ENCODE peak calls at places on chromosomes 12 and 14, in eight cellular contexts. One of them, this sample, is unnamed.
A peak's percentile ranks its signal among the peaks of the same experiment; 100 is the strongest.

GRCh38 chr12:54356951-54357356 is 7.3 kb downstream of the GPR84 start:
- DNase-seq in stimulated activated CD4-positive, alpha-beta T cell treated with anti-CD3 and anti-CD28 coated beads, TNF-alpha, amount 100 ng/mL, for 4 hours: no peak
- DNase-seq in aorta: no peak
- DNase-seq in activated CD4-positive, alpha-beta T cell treated with anti-CD3 and anti-CD28 coated beads for 4 hours: no peak
- DNase-seq in HFFc6: no peak
- DNase-seq in NCI-H146: no peak
- DNase-seq in HEK293T: no peak
- DNase-seq in left ventricle myocardium inferior: no peak
- DNase-seq in this sample: no peak

GRCh38 chr12:94788298-94788697 is 137.9 kb upstream of the TMCC3 start:
- DNase-seq in stimulated activated CD4-positive, alpha-beta T cell treated with anti-CD3 and anti-CD28 coated beads, TNF-alpha, amount 100 ng/mL, for 4 hours: no peak
- DNase-seq in aorta: no peak
- DNase-seq in activated CD4-positive, alpha-beta T cell treated with anti-CD3 and anti-CD28 coated beads for 4 hours: no peak
- DNase-seq in HFFc6: no peak
- DNase-seq in NCI-H146: no peak
- DNase-seq in HEK293T: no peak
- DNase-seq in left ventricle myocardium inferior: no peak
- DNase-seq in this sample: no peak

GRCh38 chr12:76462668-76463224 is 96.8 kb downstream of the OSBPL8 start:
- DNase-seq in stimulated activated CD4-positive, alpha-beta T cell treated with anti-CD3 and anti-CD28 coated beads, TNF-alpha, amount 100 ng/mL, for 4 hours: no peak
- DNase-seq in aorta: no peak
- DNase-seq in activated CD4-positive, alpha-beta T cell treated with anti-CD3 and anti-CD28 coated beads for 4 hours: no peak
- DNase-seq in HFFc6: no peak
- DNase-seq in NCI-H146: no peak
- DNase-seq in HEK293T: no peak
- DNase-seq in left ventricle myocardium inferior: no peak
- DNase-seq in this sample: no peak

GRCh38 chr14:65299837-65300236 is 112.7 kb upstream of the FUT8 start:
- DNase-seq in stimulated activated CD4-positive, alpha-beta T cell treated with anti-CD3 and anti-CD28 coated beads, TNF-alpha, amount 100 ng/mL, for 4 hours: no peak
- DNase-seq in aorta: no peak
- DNase-seq in activated CD4-positive, alpha-beta T cell treated with anti-CD3 and anti-CD28 coated beads for 4 hours: peak; percentile 24
- DNase-seq in HFFc6: no peak
- DNase-seq in NCI-H146: no peak
- DNase-seq in HEK293T: no peak
- DNase-seq in left ventricle myocardium inferior: no peak
- DNase-seq in this sample: no peak

GRCh38 chr12:51009038-51009437 is 17.1 kb downstream of the SLC11A2 start:
- DNase-seq in stimulated activated CD4-positive, alpha-beta T cell treated with anti-CD3 and anti-CD28 coated beads, TNF-alpha, amount 100 ng/mL, for 4 hours: peak; percentile 29
- DNase-seq in aorta: peak; percentile 80
- DNase-seq in activated CD4-positive, alpha-beta T cell treated with anti-CD3 and anti-CD28 coated beads for 4 hours: peak; percentile 50
- DNase-seq in HFFc6: no peak
- DNase-seq in NCI-H146: no peak
- DNase-seq in HEK293T: no peak
- DNase-seq in left ventricle myocardium inferior: peak; percentile 66
- DNase-seq in this sample: no peak

GRCh38 chr12:104805186-104805585 is 152.9 kb downstream of the SLC41A2 start:
- DNase-seq in stimulated activated CD4-positive, alpha-beta T cell treated with anti-CD3 and anti-CD28 coated beads, TNF-alpha, amount 100 ng/mL, for 4 hours: no peak
- DNase-seq in aorta: no peak
- DNase-seq in activated CD4-positive, alpha-beta T cell treated with anti-CD3 and anti-CD28 coated beads for 4 hours: no peak
- DNase-seq in HFFc6: peak; percentile 60
- DNase-seq in NCI-H146: no peak
- DNase-seq in HEK293T: no peak
- DNase-seq in left ventricle myocardium inferior: no peak
- DNase-seq in this sample: no peak

GRCh38 chr12:29309320-29309902 is 71.6 kb downstream of the ERGIC2 start:
- DNase-seq in stimulated activated CD4-positive, alpha-beta T cell treated with anti-CD3 and anti-CD28 coated beads, TNF-alpha, amount 100 ng/mL, for 4 hours: no peak
- DNase-seq in aorta: no peak
- DNase-seq in activated CD4-positive, alpha-beta T cell treated with anti-CD3 and anti-CD28 coated beads for 4 hours: no peak
- DNase-seq in HFFc6: peak; percentile 17
- DNase-seq in NCI-H146: no peak
- DNase-seq in HEK293T: no peak
- DNase-seq in left ventricle myocardium inferior: no peak
- DNase-seq in this sample: no peak

GRCh38 chr14:75566321-75566720 is 12.1 kb upstream of the FLVCR2 start:
- DNase-seq in stimulated activated CD4-positive, alpha-beta T cell treated with anti-CD3 and anti-CD28 coated beads, TNF-alpha, amount 100 ng/mL, for 4 hours: peak; percentile 71
- DNase-seq in aorta: no peak
- DNase-seq in activated CD4-positive, alpha-beta T cell treated with anti-CD3 and anti-CD28 coated beads for 4 hours: peak; percentile 74
- DNase-seq in HFFc6: peak; percentile 36
- DNase-seq in NCI-H146: no peak
- DNase-seq in HEK293T: no peak
- DNase-seq in left ventricle myocardium inferior: no peak
- DNase-seq in this sample: no peak

GRCh38 chr12:39723831-39724230 is 104.2 kb upstream of the ABCD2 start:
- DNase-seq in stimulated activated CD4-positive, alpha-beta T cell treated with anti-CD3 and anti-CD28 coated beads, TNF-alpha, amount 100 ng/mL, for 4 hours: no peak
- DNase-seq in aorta: peak; percentile 30
- DNase-seq in activated CD4-positive, alpha-beta T cell treated with anti-CD3 and anti-CD28 coated beads for 4 hours: no peak
- DNase-seq in HFFc6: no peak
- DNase-seq in NCI-H146: no peak
- DNase-seq in HEK293T: no peak
- DNase-seq in left ventricle myocardium inferior: no peak
- DNase-seq in this sample: no peak

GRCh38 chr12:92334552-92334951 is 188.9 kb upstream of the BTG1 start:
- DNase-seq in stimulated activated CD4-positive, alpha-beta T cell treated with anti-CD3 and anti-CD28 coated beads, TNF-alpha, amount 100 ng/mL, for 4 hours: no peak
- DNase-seq in aorta: no peak
- DNase-seq in activated CD4-positive, alpha-beta T cell treated with anti-CD3 and anti-CD28 coated beads for 4 hours: no peak
- DNase-seq in HFFc6: no peak
- DNase-seq in NCI-H146: no peak
- DNase-seq in HEK293T: no peak
- DNase-seq in left ventricle myocardium inferior: no peak
- DNase-seq in this sample: no peak

GRCh38 chr12:116718578-116719454 is 19.1 kb downstream of the SPRING1 start:
- DNase-seq in stimulated activated CD4-positive, alpha-beta T cell treated with anti-CD3 and anti-CD28 coated beads, TNF-alpha, amount 100 ng/mL, for 4 hours: no peak
- DNase-seq in aorta: no peak
- DNase-seq in activated CD4-positive, alpha-beta T cell treated with anti-CD3 and anti-CD28 coated beads for 4 hours: no peak
- DNase-seq in HFFc6: no peak
- DNase-seq in NCI-H146: no peak
- DNase-seq in HEK293T: no peak
- DNase-seq in left ventricle myocardium inferior: no peak
- DNase-seq in this sample: no peak

GRCh38 chr12:3226285-3226684 is 149.1 kb downstream of the TSPAN9 start:
- DNase-seq in stimulated activated CD4-positive, alpha-beta T cell treated with anti-CD3 and anti-CD28 coated beads, TNF-alpha, amount 100 ng/mL, for 4 hours: no peak
- DNase-seq in aorta: no peak
- DNase-seq in activated CD4-positive, alpha-beta T cell treated with anti-CD3 and anti-CD28 coated beads for 4 hours: no peak
- DNase-seq in HFFc6: no peak
- DNase-seq in NCI-H146: no peak
- DNase-seq in HEK293T: no peak
- DNase-seq in left ventricle myocardium inferior: no peak
- DNase-seq in this sample: no peak

GRCh38 chr12:107079172-107080011 is 14.0 kb downstream of the CRY1 start:
- DNase-seq in stimulated activated CD4-positive, alpha-beta T cell treated with anti-CD3 and anti-CD28 coated beads, TNF-alpha, amount 100 ng/mL, for 4 hours: no peak
- DNase-seq in aorta: no peak
- DNase-seq in activated CD4-positive, alpha-beta T cell treated with anti-CD3 and anti-CD28 coated beads for 4 hours: no peak
- DNase-seq in HFFc6: peak; percentile 56
- DNase-seq in NCI-H146: no peak
- DNase-seq in HEK293T: peak; percentile 21
- DNase-seq in left ventricle myocardium inferior: no peak
- DNase-seq in this sample: no peak

GRCh38 chr14:60210703-60211102 is 38.3 kb upstream of the PPM1A start:
- DNase-seq in stimulated activated CD4-positive, alpha-beta T cell treated with anti-CD3 and anti-CD28 coated beads, TNF-alpha, amount 100 ng/mL, for 4 hours: no peak
- DNase-seq in aorta: no peak
- DNase-seq in activated CD4-positive, alpha-beta T cell treated with anti-CD3 and anti-CD28 coated beads for 4 hours: no peak
- DNase-seq in HFFc6: no peak
- DNase-seq in NCI-H146: no peak
- DNase-seq in HEK293T: no peak
- DNase-seq in left ventricle myocardium inferior: no peak
- DNase-seq in this sample: no peak

GRCh38 chr12:74849801-74850200 is 312.2 kb downstream of the ATXN7L3B start:
- DNase-seq in stimulated activated CD4-positive, alpha-beta T cell treated with anti-CD3 and anti-CD28 coated beads, TNF-alpha, amount 100 ng/mL, for 4 hours: no peak
- DNase-seq in aorta: no peak
- DNase-seq in activated CD4-positive, alpha-beta T cell treated with anti-CD3 and anti-CD28 coated beads for 4 hours: no peak
- DNase-seq in HFFc6: no peak
- DNase-seq in NCI-H146: no peak
- DNase-seq in HEK293T: no peak
- DNase-seq in left ventricle myocardium inferior: no peak
- DNase-seq in this sample: no peak

GRCh38 chr14:54902521-54903420 is at the start of gene GCH1:
- DNase-seq in stimulated activated CD4-positive, alpha-beta T cell treated with anti-CD3 and anti-CD28 coated beads, TNF-alpha, amount 100 ng/mL, for 4 hours: peak; percentile 56
- DNase-seq in aorta: peak; percentile 90
- DNase-seq in activated CD4-positive, alpha-beta T cell treated with anti-CD3 and anti-CD28 coated beads for 4 hours: peak; percentile 69
- DNase-seq in HFFc6: no peak
- DNase-seq in NCI-H146: peak; percentile 90
- DNase-seq in HEK293T: peak; percentile 89
- DNase-seq in left ventricle myocardium inferior: peak; percentile 67
- DNase-seq in this sample: peak; percentile 42

GRCh38 chr12:28159688-28160087 is 30.6 kb upstream of the CCDC91 start:
- DNase-seq in stimulated activated CD4-positive, alpha-beta T cell treated with anti-CD3 and anti-CD28 coated beads, TNF-alpha, amount 100 ng/mL, for 4 hours: no peak
- DNase-seq in aorta: no peak
- DNase-seq in activated CD4-positive, alpha-beta T cell treated with anti-CD3 and anti-CD28 coated beads for 4 hours: no peak
- DNase-seq in HFFc6: no peak
- DNase-seq in NCI-H146: no peak
- DNase-seq in HEK293T: no peak
- DNase-seq in left ventricle myocardium inferior: no peak
- DNase-seq in this sample: no peak

GRCh38 chr14:52399886-52400599 is 85.9 kb downstream of the PTGER2 start:
- DNase-seq in stimulated activated CD4-positive, alpha-beta T cell treated with anti-CD3 and anti-CD28 coated beads, TNF-alpha, amount 100 ng/mL, for 4 hours: no peak
- DNase-seq in aorta: no peak
- DNase-seq in activated CD4-positive, alpha-beta T cell treated with anti-CD3 and anti-CD28 coated beads for 4 hours: no peak
- DNase-seq in HFFc6: no peak
- DNase-seq in NCI-H146: no peak
- DNase-seq in HEK293T: peak; percentile 65
- DNase-seq in left ventricle myocardium inferior: no peak
- DNase-seq in this sample: no peak

GRCh38 chr12:120231316-120232011 is 30.6 kb upstream of the RPLP0 start:
- DNase-seq in stimulated activated CD4-positive, alpha-beta T cell treated with anti-CD3 and anti-CD28 coated beads, TNF-alpha, amount 100 ng/mL, for 4 hours: peak; percentile 77
- DNase-seq in aorta: peak; percentile 87
- DNase-seq in activated CD4-positive, alpha-beta T cell treated with anti-CD3 and anti-CD28 coated beads for 4 hours: peak; percentile 83
- DNase-seq in HFFc6: peak; percentile 97
- DNase-seq in NCI-H146: peak; percentile 64
- DNase-seq in HEK293T: no peak
- DNase-seq in left ventricle myocardium inferior: peak; percentile 58
- DNase-seq in this sample: peak; percentile 59

GRCh38 chr12:99498756-99499155 is 148.8 kb upstream of the GARIN6 start:
- DNase-seq in stimulated activated CD4-positive, alpha-beta T cell treated with anti-CD3 and anti-CD28 coated beads, TNF-alpha, amount 100 ng/mL, for 4 hours: no peak
- DNase-seq in aorta: no peak
- DNase-seq in activated CD4-positive, alpha-beta T cell treated with anti-CD3 and anti-CD28 coated beads for 4 hours: no peak
- DNase-seq in HFFc6: peak; percentile 13
- DNase-seq in NCI-H146: no peak
- DNase-seq in HEK293T: no peak
- DNase-seq in left ventricle myocardium inferior: no peak
- DNase-seq in this sample: no peak

GRCh38 chr14:75294649-75295033 is 16.0 kb downstream of the FOS start:
- DNase-seq in stimulated activated CD4-positive, alpha-beta T cell treated with anti-CD3 and anti-CD28 coated beads, TNF-alpha, amount 100 ng/mL, for 4 hours: no peak
- DNase-seq in aorta: no peak
- DNase-seq in activated CD4-positive, alpha-beta T cell treated with anti-CD3 and anti-CD28 coated beads for 4 hours: no peak
- DNase-seq in HFFc6: no peak
- DNase-seq in NCI-H146: peak; percentile 20
- DNase-seq in HEK293T: no peak
- DNase-seq in left ventricle myocardium inferior: no peak
- DNase-seq in this sample: no peak

GRCh38 chr12:88559772-88560171 is 20.5 kb downstream of the KITLG start:
- DNase-seq in stimulated activated CD4-positive, alpha-beta T cell treated with anti-CD3 and anti-CD28 coated beads, TNF-alpha, amount 100 ng/mL, for 4 hours: no peak
- DNase-seq in aorta: no peak
- DNase-seq in activated CD4-positive, alpha-beta T cell treated with anti-CD3 and anti-CD28 coated beads for 4 hours: no peak
- DNase-seq in HFFc6: no peak
- DNase-seq in NCI-H146: no peak
- DNase-seq in HEK293T: no peak
- DNase-seq in left ventricle myocardium inferior: no peak
- DNase-seq in this sample: no peak

GRCh38 chr12:49975370-49975761 is 2.6 kb downstream of the AQP6 start:
- DNase-seq in stimulated activated CD4-positive, alpha-beta T cell treated with anti-CD3 and anti-CD28 coated beads, TNF-alpha, amount 100 ng/mL, for 4 hours: no peak
- DNase-seq in aorta: peak; percentile 72
- DNase-seq in activated CD4-positive, alpha-beta T cell treated with anti-CD3 and anti-CD28 coated beads for 4 hours: no peak
- DNase-seq in HFFc6: no peak
- DNase-seq in NCI-H146: no peak
- DNase-seq in HEK293T: no peak
- DNase-seq in left ventricle myocardium inferior: no peak
- DNase-seq in this sample: no peak

GRCh38 chr12:54206807-54207206 is 18.0 kb upstream of the SMUG1 start:
- DNase-seq in stimulated activated CD4-positive, alpha-beta T cell treated with anti-CD3 and anti-CD28 coated beads, TNF-alpha, amount 100 ng/mL, for 4 hours: no peak
- DNase-seq in aorta: no peak
- DNase-seq in activated CD4-positive, alpha-beta T cell treated with anti-CD3 and anti-CD28 coated beads for 4 hours: no peak
- DNase-seq in HFFc6: no peak
- DNase-seq in NCI-H146: no peak
- DNase-seq in HEK293T: no peak
- DNase-seq in left ventricle myocardium inferior: no peak
- DNase-seq in this sample: no peak

GRCh38 chr12:93363854-93364297 is 13.8 kb upstream of the NUDT4 start:
- DNase-seq in stimulated activated CD4-positive, alpha-beta T cell treated with anti-CD3 and anti-CD28 coated beads, TNF-alpha, amount 100 ng/mL, for 4 hours: no peak
- DNase-seq in aorta: no peak
- DNase-seq in activated CD4-positive, alpha-beta T cell treated with anti-CD3 and anti-CD28 coated beads for 4 hours: no peak
- DNase-seq in HFFc6: no peak
- DNase-seq in NCI-H146: no peak
- DNase-seq in HEK293T: no peak
- DNase-seq in left ventricle myocardium inferior: no peak
- DNase-seq in this sample: no peak

GRCh38 chr12:92502417-92503028 is 200.3 kb upstream of the PLEKHG7 start:
- DNase-seq in stimulated activated CD4-positive, alpha-beta T cell treated with anti-CD3 and anti-CD28 coated beads, TNF-alpha, amount 100 ng/mL, for 4 hours: no peak
- DNase-seq in aorta: no peak
- DNase-seq in activated CD4-positive, alpha-beta T cell treated with anti-CD3 and anti-CD28 coated beads for 4 hours: no peak
- DNase-seq in HFFc6: no peak
- DNase-seq in NCI-H146: no peak
- DNase-seq in HEK293T: peak; percentile 7
- DNase-seq in left ventricle myocardium inferior: no peak
- DNase-seq in this sample: no peak

GRCh38 chr14:78933948-78934524 is 763.9 kb downstream of the NRXN3 start:
- DNase-seq in stimulated activated CD4-positive, alpha-beta T cell treated with anti-CD3 and anti-CD28 coated beads, TNF-alpha, amount 100 ng/mL, for 4 hours: no peak
- DNase-seq in aorta: no peak
- DNase-seq in activated CD4-positive, alpha-beta T cell treated with anti-CD3 and anti-CD28 coated beads for 4 hours: no peak
- DNase-seq in HFFc6: peak; percentile 25
- DNase-seq in NCI-H146: peak; percentile 2
- DNase-seq in HEK293T: peak; percentile 29
- DNase-seq in left ventricle myocardium inferior: no peak
- DNase-seq in this sample: no peak

GRCh38 chr12:12392428-12392827 is 35.5 kb downstream of the BORCS5 start:
- DNase-seq in stimulated activated CD4-positive, alpha-beta T cell treated with anti-CD3 and anti-CD28 coated beads, TNF-alpha, amount 100 ng/mL, for 4 hours: no peak
- DNase-seq in aorta: no peak
- DNase-seq in activated CD4-positive, alpha-beta T cell treated with anti-CD3 and anti-CD28 coated beads for 4 hours: no peak
- DNase-seq in HFFc6: no peak
- DNase-seq in NCI-H146: no peak
- DNase-seq in HEK293T: no peak
- DNase-seq in left ventricle myocardium inferior: no peak
- DNase-seq in this sample: no peak

GRCh38 chr14:71320107-71320733 is 413.0 kb downstream of the PCNX1 start:
- DNase-seq in stimulated activated CD4-positive, alpha-beta T cell treated with anti-CD3 and anti-CD28 coated beads, TNF-alpha, amount 100 ng/mL, for 4 hours: peak; percentile 98
- DNase-seq in aorta: peak; percentile 100
- DNase-seq in activated CD4-positive, alpha-beta T cell treated with anti-CD3 and anti-CD28 coated beads for 4 hours: peak; percentile 99
- DNase-seq in HFFc6: peak; percentile 99
- DNase-seq in NCI-H146: peak; percentile 97
- DNase-seq in HEK293T: peak; percentile 97
- DNase-seq in left ventricle myocardium inferior: peak; percentile 97
- DNase-seq in this sample: peak; percentile 99

GRCh38 chr12:84463756-84464495 is 448.7 kb downstream of the SLC6A15 start:
- DNase-seq in stimulated activated CD4-positive, alpha-beta T cell treated with anti-CD3 and anti-CD28 coated beads, TNF-alpha, amount 100 ng/mL, for 4 hours: no peak
- DNase-seq in aorta: no peak
- DNase-seq in activated CD4-positive, alpha-beta T cell treated with anti-CD3 and anti-CD28 coated beads for 4 hours: no peak
- DNase-seq in HFFc6: no peak
- DNase-seq in NCI-H146: no peak
- DNase-seq in HEK293T: no peak
- DNase-seq in left ventricle myocardium inferior: no peak
- DNase-seq in this sample: no peak

GRCh38 chr12:92021665-92022033 is 124.0 kb downstream of the BTG1 start:
- DNase-seq in stimulated activated CD4-positive, alpha-beta T cell treated with anti-CD3 and anti-CD28 coated beads, TNF-alpha, amount 100 ng/mL, for 4 hours: no peak
- DNase-seq in aorta: no peak
- DNase-seq in activated CD4-positive, alpha-beta T cell treated with anti-CD3 and anti-CD28 coated beads for 4 hours: no peak
- DNase-seq in HFFc6: no peak
- DNase-seq in NCI-H146: peak; percentile 76
- DNase-seq in HEK293T: peak; percentile 13
- DNase-seq in left ventricle myocardium inferior: no peak
- DNase-seq in this sample: no peak

GRCh38 chr14:24535737-24536136 is 27.7 kb upstream of the CMA1 start:
- DNase-seq in stimulated activated CD4-positive, alpha-beta T cell treated with anti-CD3 and anti-CD28 coated beads, TNF-alpha, amount 100 ng/mL, for 4 hours: no peak
- DNase-seq in aorta: no peak
- DNase-seq in activated CD4-positive, alpha-beta T cell treated with anti-CD3 and anti-CD28 coated beads for 4 hours: no peak
- DNase-seq in HFFc6: no peak
- DNase-seq in NCI-H146: no peak
- DNase-seq in HEK293T: no peak
- DNase-seq in left ventricle myocardium inferior: no peak
- DNase-seq in this sample: no peak

GRCh38 chr14:89442280-89442679 is 25.2 kb upstream of the FOXN3 start:
- DNase-seq in stimulated activated CD4-positive, alpha-beta T cell treated with anti-CD3 and anti-CD28 coated beads, TNF-alpha, amount 100 ng/mL, for 4 hours: no peak
- DNase-seq in aorta: no peak
- DNase-seq in activated CD4-positive, alpha-beta T cell treated with anti-CD3 and anti-CD28 coated beads for 4 hours: no peak
- DNase-seq in HFFc6: no peak
- DNase-seq in NCI-H146: no peak
- DNase-seq in HEK293T: no peak
- DNase-seq in left ventricle myocardium inferior: no peak
- DNase-seq in this sample: no peak

GRCh38 chr12:131826064-131826928 is 1.9 kb upstream of the MMP17 start:
- DNase-seq in stimulated activated CD4-positive, alpha-beta T cell treated with anti-CD3 and anti-CD28 coated beads, TNF-alpha, amount 100 ng/mL, for 4 hours: no peak
- DNase-seq in aorta: no peak
- DNase-seq in activated CD4-positive, alpha-beta T cell treated with anti-CD3 and anti-CD28 coated beads for 4 hours: no peak
- DNase-seq in HFFc6: no peak
- DNase-seq in NCI-H146: no peak
- DNase-seq in HEK293T: no peak
- DNase-seq in left ventricle myocardium inferior: no peak
- DNase-seq in this sample: no peak